ENCODE peak calls at places on chromosomes 12 and 14, in eight cellular contexts. One of them, this sample, is unnamed.

GRCh38 chr12:6826734-6827436 is 1.3 kb upstream of the P3H3 start:
- DNase-seq in stimulated activated CD4-positive, alpha-beta T cell treated with anti-CD3 and anti-CD28 coated beads, TNF-alpha, amount 100 ng/mL, for 1 hour: no peak
- DNase-seq in GM10248: no peak
- DNase-seq in brain pericyte: no peak
- DNase-seq in neuronal stem cell: no peak
- DNase-seq in activated CD4-positive, alpha-beta T cell treated with anti-CD3 and anti-CD28 coated beads, Interleukin-2, amount 50 U/mL, for 4 hours: no peak
- DNase-seq in GM03348: no peak
- DNase-seq in uterus: no peak
- DNase-seq in this sample: no peak

GRCh38 chr12:46958599-46959290 is 120.7 kb upstream of the PCED1B start:
- DNase-seq in stimulated activated CD4-positive, alpha-beta T cell treated with anti-CD3 and anti-CD28 coated beads, TNF-alpha, amount 100 ng/mL, for 1 hour: no peak
- DNase-seq in GM10248: no peak
- DNase-seq in brain pericyte: no peak
- DNase-seq in neuronal stem cell: no peak
- DNase-seq in activated CD4-positive, alpha-beta T cell treated with anti-CD3 and anti-CD28 coated beads, Interleukin-2, amount 50 U/mL, for 4 hours: no peak
- DNase-seq in GM03348: no peak
- DNase-seq in uterus: no peak
- DNase-seq in this sample: no peak

GRCh38 chr12:32671930-32672785 is 6.9 kb upstream of the DNM1L start:
- DNase-seq in stimulated activated CD4-positive, alpha-beta T cell treated with anti-CD3 and anti-CD28 coated beads, TNF-alpha, amount 100 ng/mL, for 1 hour: no peak
- DNase-seq in GM10248: peak; percentile 66
- DNase-seq in brain pericyte: peak; percentile 34
- DNase-seq in neuronal stem cell: peak; percentile 24
- DNase-seq in activated CD4-positive, alpha-beta T cell treated with anti-CD3 and anti-CD28 coated beads, Interleukin-2, amount 50 U/mL, for 4 hours: no peak
- DNase-seq in GM03348: peak; percentile 85
- DNase-seq in uterus: peak; percentile 43
- DNase-seq in this sample: peak; percentile 7

GRCh38 chr12:95608252-95609033 is 57.2 kb upstream of the USP44 start:
- DNase-seq in stimulated activated CD4-positive, alpha-beta T cell treated with anti-CD3 and anti-CD28 coated beads, TNF-alpha, amount 100 ng/mL, for 1 hour: no peak
- DNase-seq in GM10248: no peak
- DNase-seq in brain pericyte: no peak
- DNase-seq in neuronal stem cell: no peak
- DNase-seq in activated CD4-positive, alpha-beta T cell treated with anti-CD3 and anti-CD28 coated beads, Interleukin-2, amount 50 U/mL, for 4 hours: no peak
- DNase-seq in GM03348: peak; percentile 66
- DNase-seq in uterus: peak; percentile 36
- DNase-seq in this sample: no peak

GRCh38 chr12:49293056-49293956 is 1.6 kb upstream of the PRPH start:
- DNase-seq in stimulated activated CD4-positive, alpha-beta T cell treated with anti-CD3 and anti-CD28 coated beads, TNF-alpha, amount 100 ng/mL, for 1 hour: no peak
- DNase-seq in GM10248: no peak
- DNase-seq in brain pericyte: no peak
- DNase-seq in neuronal stem cell: no peak
- DNase-seq in activated CD4-positive, alpha-beta T cell treated with anti-CD3 and anti-CD28 coated beads, Interleukin-2, amount 50 U/mL, for 4 hours: no peak
- DNase-seq in GM03348: peak; percentile 53
- DNase-seq in uterus: no peak
- DNase-seq in this sample: no peak

GRCh38 chr12:57837779-57838562 is 8.6 kb downstream of the CTDSP2 start:
- DNase-seq in stimulated activated CD4-positive, alpha-beta T cell treated with anti-CD3 and anti-CD28 coated beads, TNF-alpha, amount 100 ng/mL, for 1 hour: no peak
- DNase-seq in GM10248: no peak
- DNase-seq in brain pericyte: no peak
- DNase-seq in neuronal stem cell: no peak
- DNase-seq in activated CD4-positive, alpha-beta T cell treated with anti-CD3 and anti-CD28 coated beads, Interleukin-2, amount 50 U/mL, for 4 hours: no peak
- DNase-seq in GM03348: peak; percentile 64
- DNase-seq in uterus: no peak
- DNase-seq in this sample: peak; percentile 80

GRCh38 chr12:46904406-46905240 is 78.8 kb upstream of the SLC38A4 start:
- DNase-seq in stimulated activated CD4-positive, alpha-beta T cell treated with anti-CD3 and anti-CD28 coated beads, TNF-alpha, amount 100 ng/mL, for 1 hour: no peak
- DNase-seq in GM10248: no peak
- DNase-seq in brain pericyte: no peak
- DNase-seq in neuronal stem cell: no peak
- DNase-seq in activated CD4-positive, alpha-beta T cell treated with anti-CD3 and anti-CD28 coated beads, Interleukin-2, amount 50 U/mL, for 4 hours: no peak
- DNase-seq in GM03348: no peak
- DNase-seq in uterus: no peak
- DNase-seq in this sample: no peak

GRCh38 chr12:28349196-28349595 is 158.9 kb downstream of the CCDC91 start:
- DNase-seq in stimulated activated CD4-positive, alpha-beta T cell treated with anti-CD3 and anti-CD28 coated beads, TNF-alpha, amount 100 ng/mL, for 1 hour: no peak
- DNase-seq in GM10248: no peak
- DNase-seq in brain pericyte: no peak
- DNase-seq in neuronal stem cell: no peak
- DNase-seq in activated CD4-positive, alpha-beta T cell treated with anti-CD3 and anti-CD28 coated beads, Interleukin-2, amount 50 U/mL, for 4 hours: no peak
- DNase-seq in GM03348: no peak
- DNase-seq in uterus: no peak
- DNase-seq in this sample: no peak

GRCh38 chr12:65822732-65823480 is 1.4 kb upstream of the HMGA2 start:
- DNase-seq in stimulated activated CD4-positive, alpha-beta T cell treated with anti-CD3 and anti-CD28 coated beads, TNF-alpha, amount 100 ng/mL, for 1 hour: no peak
- DNase-seq in GM10248: peak; percentile 24
- DNase-seq in brain pericyte: peak; percentile 77
- DNase-seq in neuronal stem cell: peak; percentile 64
- DNase-seq in activated CD4-positive, alpha-beta T cell treated with anti-CD3 and anti-CD28 coated beads, Interleukin-2, amount 50 U/mL, for 4 hours: no peak
- DNase-seq in GM03348: peak; percentile 67
- DNase-seq in uterus: no peak
- DNase-seq in this sample: peak; percentile 90

GRCh38 chr12:10115890-10116289 is 14.1 kb downstream of the CLEC7A start:
- DNase-seq in stimulated activated CD4-positive, alpha-beta T cell treated with anti-CD3 and anti-CD28 coated beads, TNF-alpha, amount 100 ng/mL, for 1 hour: no peak
- DNase-seq in GM10248: no peak
- DNase-seq in brain pericyte: no peak
- DNase-seq in neuronal stem cell: no peak
- DNase-seq in activated CD4-positive, alpha-beta T cell treated with anti-CD3 and anti-CD28 coated beads, Interleukin-2, amount 50 U/mL, for 4 hours: no peak
- DNase-seq in GM03348: no peak
- DNase-seq in uterus: no peak
- DNase-seq in this sample: no peak

GRCh38 chr14:90397401-90398314 is 829 bp downstream of the CALM1 start:
- DNase-seq in stimulated activated CD4-positive, alpha-beta T cell treated with anti-CD3 and anti-CD28 coated beads, TNF-alpha, amount 100 ng/mL, for 1 hour: peak; percentile 34
- DNase-seq in GM10248: peak; percentile 72
- DNase-seq in brain pericyte: no peak
- DNase-seq in neuronal stem cell: peak; percentile 46
- DNase-seq in activated CD4-positive, alpha-beta T cell treated with anti-CD3 and anti-CD28 coated beads, Interleukin-2, amount 50 U/mL, for 4 hours: peak; percentile 48
- DNase-seq in GM03348: peak; percentile 78
- DNase-seq in uterus: peak; percentile 50
- DNase-seq in this sample: peak; percentile 52

GRCh38 chr14:99679111-99679510 is 5.0 kb upstream of the CYP46A1 start:
- DNase-seq in stimulated activated CD4-positive, alpha-beta T cell treated with anti-CD3 and anti-CD28 coated beads, TNF-alpha, amount 100 ng/mL, for 1 hour: no peak
- DNase-seq in GM10248: no peak
- DNase-seq in brain pericyte: no peak
- DNase-seq in neuronal stem cell: no peak
- DNase-seq in activated CD4-positive, alpha-beta T cell treated with anti-CD3 and anti-CD28 coated beads, Interleukin-2, amount 50 U/mL, for 4 hours: no peak
- DNase-seq in GM03348: no peak
- DNase-seq in uterus: no peak
- DNase-seq in this sample: no peak

GRCh38 chr14:99789581-99789980 is 3.6 kb upstream of the EML1 start:
- DNase-seq in stimulated activated CD4-positive, alpha-beta T cell treated with anti-CD3 and anti-CD28 coated beads, TNF-alpha, amount 100 ng/mL, for 1 hour: no peak
- DNase-seq in GM10248: no peak
- DNase-seq in brain pericyte: no peak
- DNase-seq in neuronal stem cell: no peak
- DNase-seq in activated CD4-positive, alpha-beta T cell treated with anti-CD3 and anti-CD28 coated beads, Interleukin-2, amount 50 U/mL, for 4 hours: no peak
- DNase-seq in GM03348: no peak
- DNase-seq in uterus: no peak
- DNase-seq in this sample: no peak

GRCh38 chr12:47799357-47799955 is 20.2 kb downstream of the HDAC7 start:
- DNase-seq in stimulated activated CD4-positive, alpha-beta T cell treated with anti-CD3 and anti-CD28 coated beads, TNF-alpha, amount 100 ng/mL, for 1 hour: no peak
- DNase-seq in GM10248: no peak
- DNase-seq in brain pericyte: no peak
- DNase-seq in neuronal stem cell: no peak
- DNase-seq in activated CD4-positive, alpha-beta T cell treated with anti-CD3 and anti-CD28 coated beads, Interleukin-2, amount 50 U/mL, for 4 hours: no peak
- DNase-seq in GM03348: no peak
- DNase-seq in uterus: no peak
- DNase-seq in this sample: no peak

GRCh38 chr12:94046626-94047410 is 101.6 kb upstream of the PLXNC1 start:
- DNase-seq in stimulated activated CD4-positive, alpha-beta T cell treated with anti-CD3 and anti-CD28 coated beads, TNF-alpha, amount 100 ng/mL, for 1 hour: no peak
- DNase-seq in GM10248: no peak
- DNase-seq in brain pericyte: no peak
- DNase-seq in neuronal stem cell: no peak
- DNase-seq in activated CD4-positive, alpha-beta T cell treated with anti-CD3 and anti-CD28 coated beads, Interleukin-2, amount 50 U/mL, for 4 hours: no peak
- DNase-seq in GM03348: no peak
- DNase-seq in uterus: no peak
- DNase-seq in this sample: no peak

GRCh38 chr12:132665149-132665491 is 22.0 kb downstream of the POLE start:
- DNase-seq in stimulated activated CD4-positive, alpha-beta T cell treated with anti-CD3 and anti-CD28 coated beads, TNF-alpha, amount 100 ng/mL, for 1 hour: no peak
- DNase-seq in GM10248: no peak
- DNase-seq in brain pericyte: no peak
- DNase-seq in neuronal stem cell: no peak
- DNase-seq in activated CD4-positive, alpha-beta T cell treated with anti-CD3 and anti-CD28 coated beads, Interleukin-2, amount 50 U/mL, for 4 hours: no peak
- DNase-seq in GM03348: no peak
- DNase-seq in uterus: no peak
- DNase-seq in this sample: no peak

GRCh38 chr14:68245146-68246073 is 425.8 kb downstream of the RAD51B start:
- DNase-seq in stimulated activated CD4-positive, alpha-beta T cell treated with anti-CD3 and anti-CD28 coated beads, TNF-alpha, amount 100 ng/mL, for 1 hour: no peak
- DNase-seq in GM10248: no peak
- DNase-seq in brain pericyte: no peak
- DNase-seq in neuronal stem cell: no peak
- DNase-seq in activated CD4-positive, alpha-beta T cell treated with anti-CD3 and anti-CD28 coated beads, Interleukin-2, amount 50 U/mL, for 4 hours: no peak
- DNase-seq in GM03348: no peak
- DNase-seq in uterus: peak; percentile 73
- DNase-seq in this sample: no peak

GRCh38 chr14:59358105-59358504 is 107.1 kb downstream of the GPR135 start:
- DNase-seq in stimulated activated CD4-positive, alpha-beta T cell treated with anti-CD3 and anti-CD28 coated beads, TNF-alpha, amount 100 ng/mL, for 1 hour: no peak
- DNase-seq in GM10248: no peak
- DNase-seq in brain pericyte: no peak
- DNase-seq in neuronal stem cell: no peak
- DNase-seq in activated CD4-positive, alpha-beta T cell treated with anti-CD3 and anti-CD28 coated beads, Interleukin-2, amount 50 U/mL, for 4 hours: no peak
- DNase-seq in GM03348: peak; percentile 85
- DNase-seq in uterus: peak; percentile 34
- DNase-seq in this sample: peak; percentile 84

GRCh38 chr12:66647034-66647691 is 31.7 kb downstream of the GRIP1 start:
- DNase-seq in stimulated activated CD4-positive, alpha-beta T cell treated with anti-CD3 and anti-CD28 coated beads, TNF-alpha, amount 100 ng/mL, for 1 hour: no peak
- DNase-seq in GM10248: no peak
- DNase-seq in brain pericyte: peak; percentile 16
- DNase-seq in neuronal stem cell: no peak
- DNase-seq in activated CD4-positive, alpha-beta T cell treated with anti-CD3 and anti-CD28 coated beads, Interleukin-2, amount 50 U/mL, for 4 hours: no peak
- DNase-seq in GM03348: peak; percentile 81
- DNase-seq in uterus: no peak
- DNase-seq in this sample: peak; percentile 87

This sample was measured in SW 1271.